ENCODE peak calls at places on chromosomes 6 and 20, in nine cellular contexts. One of them, this sample, is unnamed.
A peak's percentile ranks its signal among the peaks of the same experiment; 100 is the strongest.

GRCh38 chr6:13349811-13350506 is 21.6 kb upstream of the TBC1D7 start:
- DNase-seq in tibial artery: no peak
- DNase-seq in COR-L47: no peak
- DNase-seq in WERI-Rb-1: no peak
- DNase-seq in amniotic stem cell: no peak
- DNase-seq in neural crest cell: no peak
- DNase-seq in left ventricle myocardium inferior: no peak
- DNase-seq in Right ventricle myocardium superior: no peak
- DNase-seq in activated naive CD4-positive, alpha-beta T cell: no peak
- DNase-seq in this sample: no peak

GRCh38 chr6:49553353-49553752 is 2.9 kb downstream of the C6orf141 start:
- DNase-seq in activated naive CD4-positive, alpha-beta T cell: no peak
- DNase-seq in neural crest cell: no peak
- DNase-seq in amniotic stem cell: no peak
- DNase-seq in left ventricle myocardium inferior: no peak
- DNase-seq in WERI-Rb-1: no peak
- DNase-seq in Right ventricle myocardium superior: no peak
- DNase-seq in tibial artery: no peak
- DNase-seq in COR-L47: no peak
- DNase-seq in this sample: peak; percentile 8

GRCh38 chr20:50515471-50516106 is 5.4 kb downstream of the PTPN1 start:
- DNase-seq in amniotic stem cell: no peak
- DNase-seq in Right ventricle myocardium superior: no peak
- DNase-seq in tibial artery: no peak
- DNase-seq in activated naive CD4-positive, alpha-beta T cell: no peak
- DNase-seq in COR-L47: no peak
- DNase-seq in WERI-Rb-1: no peak
- DNase-seq in neural crest cell: no peak
- DNase-seq in left ventricle myocardium inferior: no peak
- DNase-seq in this sample: no peak

GRCh38 chr6:33008944-33009861 is at the start of gene HLA-DOA:
- DNase-seq in activated naive CD4-positive, alpha-beta T cell: peak; percentile 35
- DNase-seq in left ventricle myocardium inferior: no peak
- DNase-seq in tibial artery: no peak
- DNase-seq in COR-L47: no peak
- DNase-seq in amniotic stem cell: no peak
- DNase-seq in neural crest cell: peak; percentile 42
- DNase-seq in WERI-Rb-1: peak; percentile 49
- DNase-seq in Right ventricle myocardium superior: no peak
- DNase-seq in this sample: no peak

GRCh38 chr20:49230021-49230420 is 10.8 kb downstream of the DDX27 start:
- DNase-seq in amniotic stem cell: no peak
- DNase-seq in WERI-Rb-1: peak; percentile 46
- DNase-seq in activated naive CD4-positive, alpha-beta T cell: no peak
- DNase-seq in neural crest cell: no peak
- DNase-seq in COR-L47: no peak
- DNase-seq in Right ventricle myocardium superior: no peak
- DNase-seq in tibial artery: no peak
- DNase-seq in left ventricle myocardium inferior: no peak
- DNase-seq in this sample: no peak

GRCh38 chr6:36239710-36240256 is 30.1 kb upstream of the PNPLA1 start:
- DNase-seq in COR-L47: no peak
- DNase-seq in amniotic stem cell: no peak
- DNase-seq in Right ventricle myocardium superior: no peak
- DNase-seq in neural crest cell: no peak
- DNase-seq in WERI-Rb-1: no peak
- DNase-seq in activated naive CD4-positive, alpha-beta T cell: no peak
- DNase-seq in tibial artery: no peak
- DNase-seq in left ventricle myocardium inferior: no peak
- DNase-seq in this sample: no peak

GRCh38 chr6:70135219-70135769 is 167.6 kb downstream of the COL9A1 start:
- DNase-seq in COR-L47: no peak
- DNase-seq in left ventricle myocardium inferior: no peak
- DNase-seq in amniotic stem cell: no peak
- DNase-seq in WERI-Rb-1: no peak
- DNase-seq in tibial artery: no peak
- DNase-seq in neural crest cell: no peak
- DNase-seq in Right ventricle myocardium superior: no peak
- DNase-seq in activated naive CD4-positive, alpha-beta T cell: no peak
- DNase-seq in this sample: no peak

GRCh38 chr6:42104095-42104806 is 38.2 kb downstream of the C6orf132 start:
- DNase-seq in COR-L47: no peak
- DNase-seq in activated naive CD4-positive, alpha-beta T cell: peak; percentile 45
- DNase-seq in neural crest cell: peak; percentile 67
- DNase-seq in tibial artery: no peak
- DNase-seq in WERI-Rb-1: no peak
- DNase-seq in amniotic stem cell: no peak
- DNase-seq in Right ventricle myocardium superior: peak; percentile 86
- DNase-seq in left ventricle myocardium inferior: peak; percentile 75
- DNase-seq in this sample: no peak

GRCh38 chr20:37007898-37008649 is 56.6 kb upstream of the SAMHD1 start:
- DNase-seq in WERI-Rb-1: no peak
- DNase-seq in COR-L47: no peak
- DNase-seq in left ventricle myocardium inferior: no peak
- DNase-seq in tibial artery: no peak
- DNase-seq in activated naive CD4-positive, alpha-beta T cell: no peak
- DNase-seq in neural crest cell: no peak
- DNase-seq in Right ventricle myocardium superior: no peak
- DNase-seq in amniotic stem cell: no peak
- DNase-seq in this sample: no peak